ENCODE peak calls at places on chromosomes 6 and 20, in nine cellular contexts. A, X, M, F, C, B, L, Y and Z are unnamed samples.
A peak's percentile ranks its signal among the peaks of the same experiment; 100 is the strongest.

GRCh38 chr6:100257661-100258395 is 206.9 kb downstream of the SIM1 start:
- DNase-seq in C (no peak), B (no peak), F (peak; percentile 11), X (no peak), M (no peak), A (no peak), Y (no peak), L (no peak), Z (no peak)

GRCh38 chr20:25293910-25294458 is 46.1 kb downstream of the PYGB start:
- DNase-seq in L (no peak), B (no peak), Y (peak; percentile 75), F (no peak), C (no peak), A (no peak), M (no peak), X (no peak), Z (no peak)

GRCh38 chr6:44856495-44856878 is 469.0 kb downstream of the CDC5L start:
- DNase-seq in X (no peak), L (no peak), Y (no peak), F (no peak), A (no peak), B (no peak), M (no peak), C (no peak), Z (no peak)

GRCh38 chr6:89148016-89148750 is 2.3 kb downstream of the PM20D2 start:
- DNase-seq in L (no peak), B (no peak), C (no peak), Y (no peak), X (no peak), M (no peak), F (no peak), A (no peak), Z (no peak)

GRCh38 chr6:15062311-15063252 is 183.3 kb upstream of the JARID2 start:
- DNase-seq in C (no peak), F (no peak), M (peak; percentile 34), B (no peak), X (no peak), Y (no peak), A (no peak), L (no peak), Z (no peak)

GRCh38 chr6:28809947-28810654 is 113.7 kb downstream of the TRIM27 start:
- DNase-seq in L (no peak), F (no peak), B (no peak), X (no peak), A (no peak), Y (no peak), M (no peak), C (no peak), Z (no peak)

GRCh38 chr6:127570739-127571389 is 6.1 kb upstream of the C6orf58 start:
- DNase-seq in L (no peak), B (no peak), A (no peak), C (no peak), Y (no peak), F (no peak), M (no peak), X (no peak), Z (no peak)

GRCh38 chr6:151060096-151060741 is 179.5 kb upstream of the AKAP12 start:
- DNase-seq in C (no peak), M (no peak), X (no peak), A (no peak), F (no peak), B (no peak), Y (no peak), L (no peak), Z (no peak)

GRCh38 chr6:170096803-170097504 is 193.9 kb downstream of the DLL1 start:
- DNase-seq in B (no peak), C (peak; percentile 42), X (peak; percentile 15), A (no peak), L (no peak), Y (no peak), F (no peak), M (no peak), Z (no peak)

GRCh38 chr6:168078199-168078942 is 641 bp downstream of the FRMD1 start:
- DNase-seq in X (no peak), L (no peak), Y (no peak), F (no peak), M (no peak), A (peak; percentile 39), B (no peak), C (peak; percentile 40), Z (no peak)

GRCh38 chr20:11686900-11687543 is 230.7 kb upstream of the BTBD3 start:
- DNase-seq in Y (peak; percentile 62), B (peak; percentile 59), F (no peak), M (no peak), C (peak; percentile 85), A (peak; percentile 30), L (no peak), X (peak; percentile 64), Z (no peak)

GRCh38 chr20:62712606-62713005 is 4.0 kb downstream of the NTSR1 start:
- DNase-seq in F (no peak), Y (no peak), A (no peak), M (no peak), X (no peak), C (peak; percentile 46), L (no peak), B (no peak), Z (no peak)
- TF ChIP-seq POLR2AphosphoS5 in F (no peak), Y (no peak), A (no peak), M (no peak), X (no peak), C (no peak), L (no peak), B (no peak), Z (no peak)

GRCh38 chr20:1274485-1275313 is 8.6 kb downstream of the SNPH start:
- DNase-seq in X (no peak), F (no peak), B (peak; percentile 26), Y (no peak), L (no peak), A (no peak), C (no peak), M (no peak), Z (no peak)

GRCh38 chr20:1277529-1278322 is 11.6 kb downstream of the SNPH start:
- DNase-seq in A (no peak), Y (no peak), C (peak; percentile 8), L (no peak), B (no peak), F (no peak), X (no peak), M (no peak), Z (no peak)

GRCh38 chr20:1273366-1273765 is 7.3 kb downstream of the SNPH start:
- DNase-seq in Y (no peak), M (no peak), X (no peak), L (no peak), B (no peak), C (no peak), F (no peak), A (no peak), Z (no peak)

GRCh38 chr20:1278323-1278660 is 12.2 kb downstream of the SNPH start:
- DNase-seq in C (no peak), B (no peak), Y (no peak), M (no peak), F (no peak), X (no peak), A (no peak), L (no peak), Z (no peak)

DNA sequence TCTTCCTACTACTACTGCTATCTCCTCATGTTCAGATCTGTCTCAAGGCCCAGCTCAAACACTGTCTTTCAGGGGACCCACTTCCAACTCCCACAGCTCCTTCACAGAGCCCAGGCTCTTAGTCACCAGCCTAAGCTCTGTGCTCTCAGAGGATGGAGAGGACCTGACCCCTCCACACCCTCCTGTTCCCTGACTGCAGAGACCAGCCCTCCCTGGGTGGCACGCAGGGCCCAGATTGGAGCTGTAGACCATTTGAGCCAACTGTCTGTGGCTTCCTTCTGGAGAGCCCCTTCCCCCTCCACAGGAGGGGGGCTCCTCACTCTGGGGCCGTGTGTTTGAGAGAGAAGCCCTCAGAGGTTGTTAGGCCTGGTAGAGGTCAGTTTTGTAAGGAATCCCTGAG is 9.8 kb downstream of the SNPH start:
- DNase-seq in L (no peak), X (no peak), A (no peak), F (no peak), Y (no peak), M (no peak), B (no peak), C (no peak), Z (no peak)
- TF ChIP-seq CTCF in L (no peak), X (no peak), A (no peak), F (no peak), Y (no peak), M (no peak), B (no peak), C (no peak), Z (no peak)

GRCh38 chr6:41682966-41683459 is 44.7 kb downstream of the MDFI start:
- DNase-seq in F (no peak), B (no peak), Y (no peak), A (no peak), L (no peak), X (no peak), M (no peak), C (no peak), Z (no peak)
- TF ChIP-seq POLR2AphosphoS5 in F (no peak), B (no peak), Y (no peak), A (no peak), L (no peak), X (no peak), M (no peak), C (no peak), Z (no peak)

DNA sequence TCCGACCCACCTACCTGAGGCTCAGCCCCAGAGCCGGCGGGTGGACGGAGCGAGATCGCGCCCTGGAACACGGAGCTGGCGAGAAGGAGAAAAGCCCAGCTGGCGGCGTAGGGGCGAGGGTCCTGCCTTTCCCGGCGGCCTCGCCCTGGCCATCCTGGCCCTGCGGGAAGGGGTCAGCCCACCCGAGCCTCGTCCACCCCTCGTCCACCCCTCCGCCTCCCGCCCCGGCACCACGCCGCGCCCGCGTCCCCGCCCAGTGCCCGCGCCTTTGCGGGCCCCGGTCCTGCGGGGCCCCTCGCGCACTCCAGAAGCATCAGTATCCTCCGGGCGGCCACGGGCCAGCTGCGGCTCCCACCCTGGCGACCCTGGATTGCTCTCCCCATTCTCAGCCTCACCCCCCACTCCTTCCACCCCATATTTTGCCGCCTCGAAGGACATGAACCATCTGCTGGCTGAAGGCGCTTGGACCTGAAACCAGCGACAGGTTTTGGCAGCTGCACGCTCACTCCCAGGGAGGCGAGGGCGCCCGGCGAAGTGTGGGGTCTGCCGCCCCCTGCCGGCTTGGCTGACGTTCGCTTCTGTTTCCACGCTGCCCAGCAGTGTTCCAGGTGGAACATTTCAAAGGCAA is 65.1 kb downstream of the PLG start:
- DNase-seq in B (peak; percentile 87), C (peak; percentile 92), M (no peak), F (no peak), X (peak; percentile 74), Y (peak; percentile 80), L (peak; percentile 50), A (peak; percentile 61), Z (peak; percentile 62)
- TF ChIP-seq CTCF in B (no peak), C (peak; percentile 53), M (no peak), F (peak; percentile 94), X (peak; percentile 75), Y (peak; percentile 67), L (peak; percentile 39), A (peak; percentile 70), Z (peak; percentile 78)

DNA sequence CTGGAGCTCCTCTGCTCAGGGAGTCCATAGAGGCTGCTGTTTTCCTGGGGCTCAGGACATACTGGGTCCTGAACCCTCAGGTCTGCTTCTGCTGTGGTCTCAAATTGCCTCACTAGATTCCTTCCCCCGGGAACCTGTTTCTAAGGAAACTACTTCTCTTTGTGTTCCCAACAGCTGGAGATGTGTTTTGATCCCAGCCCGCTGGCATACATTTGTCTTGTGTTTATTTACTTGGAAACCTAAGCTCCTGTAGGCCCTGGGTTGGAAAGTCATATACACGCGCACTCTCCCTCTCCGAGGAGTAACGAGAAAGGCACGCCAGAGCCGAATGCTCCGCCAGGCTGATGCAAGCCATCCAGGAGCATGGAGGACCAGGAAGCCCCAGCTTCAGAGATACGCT is 222.8 kb downstream of the UST start:
- DNase-seq in X (no peak), B (peak; percentile 89), C (no peak), Y (no peak), F (no peak), L (no peak), M (no peak), A (peak; percentile 39), Z (no peak)
- TF ChIP-seq POLR2AphosphoS5 in X (no peak), B (no peak), C (no peak), Y (no peak), F (no peak), L (no peak), M (no peak), A (no peak), Z (no peak)